ENCODE peak calls at places on chromosome 20, in four cellular contexts. B is A549, X is HepG2, M is K562. N is an unnamed sample.

GRCh38 chr20:61956396-61957342 is 109.0 kb downstream of the TAF4 start:
- DNase-seq in B (no peak), X (peak), M (no peak), N (no peak)

GRCh38 chr20:46199198-46199597 is 81.1 kb downstream of the CD40 start:
- DNase-seq in B (peak), X (no peak), M (peak), N (peak)

GRCh38 chr20:24522452-24523330 is 53.3 kb downstream of the SYNDIG1 start:
- DNase-seq in B (no peak), X (no peak), M (no peak), N (no peak)

GRCh38 chr20:42442728-42443127 is 747.0 kb downstream of the PTPRT start:
- DNase-seq in B (no peak), X (no peak), M (no peak), N (no peak)

GRCh38 chr20:58623579-58624473 is 27.3 kb upstream of the STX16 start:
- DNase-seq in B (peak), X (peak), M (peak), N (no peak)

GRCh38 chr20:3471397-3472021 is 691 bp downstream of the ATRN start:
- DNase-seq in B (no peak), X (no peak), M (no peak), N (no peak)

GRCh38 chr20:1263853-1264252 is 2.2 kb upstream of the SNPH start:
- DNase-seq in B (no peak), X (no peak), M (peak), N (no peak)

GRCh38 chr20:31260326-31260932 is 3.0 kb downstream of the DEFB115 start:
- DNase-seq in B (peak), X (peak), M (peak), N (no peak)

GRCh38 chr20:12699374-12700228 is 309.2 kb upstream of the SPTLC3 start:
- DNase-seq in B (no peak), X (no peak), M (no peak), N (no peak)

GRCh38 chr20:46963758-46964181 is 69.1 kb downstream of the EYA2 start:
- DNase-seq in B (no peak), X (no peak), M (no peak), N (no peak)

GRCh38 chr20:8431538-8432434 is 299.7 kb downstream of the PLCB1 start:
- DNase-seq in B (no peak), X (no peak), M (no peak), N (peak)

GRCh38 chr20:36775196-36775595 is 1.6 kb upstream of the DSN1 start:
- DNase-seq in B (no peak), X (no peak), M (no peak), N (no peak)

GRCh38 chr20:956330-956951 is 40.3 kb upstream of the ANGPT4 start:
- DNase-seq in B (peak), X (peak), M (peak), N (peak)

GRCh38 chr20:7459123-7459522 is 481.1 kb downstream of the HAO1 start:
- DNase-seq in B (no peak), X (no peak), M (no peak), N (no peak)

GRCh38 chr20:7943891-7944290 is 3.6 kb upstream of the HAO1 start:
- DNase-seq in B (no peak), X (no peak), M (no peak), N (no peak)

GRCh38 chr20:4919047-4919704 is 82.1 kb downstream of the SLC23A2 start:
- DNase-seq in B (no peak), X (no peak), M (no peak), N (no peak)

GRCh38 chr20:4951299-4951698 is 50.0 kb downstream of the SLC23A2 start:
- DNase-seq in B (peak), X (no peak), M (no peak), N (no peak)

GRCh38 chr20:46324960-46325703 is 16.8 kb upstream of the CDH22 start:
- DNase-seq in B (peak), X (peak), M (peak), N (peak)

GRCh38 chr20:22460803-22461202 is 123.6 kb downstream of the FOXA2 start:
- DNase-seq in B (no peak), X (no peak), M (no peak), N (no peak)

GRCh38 chr20:49310695-49311094 is 32.8 kb upstream of the ZNFX1 start:
- DNase-seq in B (no peak), X (peak), M (no peak), N (no peak)

GRCh38 chr20:49865559-49865958 is 49.8 kb downstream of the SPATA2 start:
- DNase-seq in B (no peak), X (no peak), M (no peak), N (no peak)

GRCh38 chr20:19781235-19781634 is 23.2 kb downstream of the RIN2 start:
- DNase-seq in B (no peak), X (no peak), M (no peak), N (no peak)

GRCh38 chr20:19079536-19080299 is 132.7 kb upstream of the SLC24A3 start:
- DNase-seq in B (no peak), X (no peak), M (no peak), N (no peak)

GRCh38 chr20:36549942-36550796 is 8.8 kb downstream of the MYL9 start:
- DNase-seq in B (no peak), X (no peak), M (no peak), N (no peak)

GRCh38 chr20:43941476-43942212 is 27.0 kb downstream of the TOX2 start:
- DNase-seq in B (peak), X (no peak), M (no peak), N (no peak)

GRCh38 chr20:58054744-58055373 is 173.6 kb downstream of the ANKRD60 start:
- DNase-seq in B (no peak), X (no peak), M (no peak), N (peak)

GRCh38 chr20:36398515-36398914 is 92.4 kb downstream of the DLGAP4 start:
- DNase-seq in B (no peak), X (no peak), M (no peak), N (no peak)

GRCh38 chr20:47740225-47741184 is 44.8 kb downstream of the SULF2 start:
- DNase-seq in B (peak), X (no peak), M (peak), N (peak)

GRCh38 chr20:56245761-56246160 is 2.8 kb upstream of the MC3R start:
- DNase-seq in B (no peak), X (no peak), M (no peak), N (no peak)

GRCh38 chr20:50041238-50041915 is 58.6 kb downstream of the SNAI1 start:
- DNase-seq in B (no peak), X (no peak), M (no peak), N (no peak)

GRCh38 chr20:12293900-12294299 is 376.2 kb downstream of the BTBD3 start:
- DNase-seq in B (no peak), X (no peak), M (no peak), N (no peak)

GRCh38 chr20:58497076-58497665 is 18.0 kb downstream of the APCDD1L start:
- DNase-seq in B (no peak), X (no peak), M (no peak), N (no peak)

GRCh38 chr20:58420798-58421496 is 31.9 kb downstream of the VAPB start:
- DNase-seq in B (peak), X (no peak), M (peak), N (no peak)

GRCh38 chr20:21125072-21125848 is 622 bp upstream of the KIZ start:
- DNase-seq in B (peak), X (peak), M (peak), N (peak)

GRCh38 chr20:1920252-1920651 is 25.0 kb downstream of the SIRPA start:
- DNase-seq in B (peak), X (peak), M (no peak), N (no peak)

GRCh38 chr20:64237316-64237715 is 18.2 kb upstream of the PCMTD2 start:
- DNase-seq in B (no peak), X (no peak), M (no peak), N (no peak)

GRCh38 chr20:1897486-1897885 is 2.3 kb downstream of the SIRPA start:
- DNase-seq in B (peak), X (no peak), M (no peak), N (no peak)

GRCh38 chr20:15317546-15318242 is 980.3 kb upstream of the FLRT3 start:
- DNase-seq in B (no peak), X (no peak), M (no peak), N (no peak)
- TF ChIP-seq USF2 in B (no peak), X (no peak), M (no peak), N (no peak)

GRCh38 chr20:9488063-9488462 is 26.3 kb upstream of the LAMP5 start:
- DNase-seq in B (no peak), X (no peak), M (no peak), N (no peak)
- TF ChIP-seq HMGXB4 in B (no peak), X (no peak), M (no peak), N (no peak)

GRCh38 chr20:16639027-16639941 is 66.0 kb upstream of the KIF16B start:
- DNase-seq in B (no peak), X (no peak), M (no peak), N (no peak)
- TF ChIP-seq USF2 in B (no peak), X (no peak), M (no peak), N (no peak)

DNA sequence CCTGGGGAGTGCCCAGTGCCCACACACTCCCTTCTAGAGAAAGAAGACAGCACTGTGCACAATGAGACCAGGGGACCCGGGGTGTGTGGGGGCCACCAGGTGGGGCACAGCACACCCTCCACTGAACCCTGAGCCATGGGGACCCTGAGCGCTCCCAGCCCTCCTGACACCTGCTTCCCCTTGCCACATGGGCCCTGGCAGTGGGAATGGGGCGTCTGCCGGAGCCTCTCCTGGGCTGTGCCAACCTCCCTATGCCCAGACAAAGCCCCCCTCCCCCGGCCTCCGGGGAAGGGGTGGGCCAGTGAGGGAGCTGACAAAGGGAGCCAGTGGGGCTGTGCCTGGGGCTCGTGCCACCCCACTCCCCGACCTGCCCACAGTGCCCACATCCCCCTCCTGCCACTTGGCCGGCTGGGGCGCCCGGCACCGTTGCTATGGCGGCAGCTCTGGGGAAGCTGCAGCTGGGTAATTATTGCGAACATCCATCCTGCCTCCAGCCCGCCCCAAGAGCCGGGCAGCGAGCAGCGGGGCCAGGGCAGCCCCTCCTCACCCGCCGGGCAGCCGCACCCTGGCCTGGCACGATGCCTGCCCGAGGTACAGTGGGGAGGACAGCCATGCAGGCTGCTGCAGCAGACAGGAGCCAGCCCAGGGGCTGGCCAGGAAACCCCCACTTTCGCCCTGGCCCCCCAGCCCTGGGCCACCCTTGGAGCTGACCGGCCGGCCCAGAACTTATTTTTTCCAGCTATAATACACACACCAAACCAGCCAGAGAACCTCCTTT is 41.9 kb upstream of the NOL4L start:
- DNase-seq in B (no peak), X (no peak), M (no peak), N (no peak)
- TF ChIP-seq HMGXB4 in B (no peak), X (no peak), M (no peak), N (no peak)

DNA sequence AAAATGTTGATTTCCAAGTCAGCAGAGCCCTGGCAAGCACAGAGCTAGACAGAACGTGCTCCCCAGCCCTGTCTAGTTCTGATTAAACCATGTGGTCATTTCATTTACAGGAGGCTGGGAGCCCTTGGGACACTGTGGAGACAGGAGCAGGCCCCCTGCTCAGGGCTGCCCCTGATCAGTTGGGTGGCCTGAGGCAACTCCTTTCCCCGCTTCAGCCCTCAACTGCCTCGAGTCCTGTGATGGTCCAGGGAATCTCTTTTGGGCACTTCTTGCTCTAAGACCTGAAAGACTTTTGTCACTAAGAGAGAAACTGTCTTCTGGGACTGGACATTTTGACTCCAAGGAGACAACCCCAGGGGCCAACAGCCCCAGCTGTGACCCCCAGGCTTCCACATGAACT is 13.5 kb downstream of the DYNLRB1 start:
- DNase-seq in B (no peak), X (no peak), M (no peak), N (no peak)
- TF ChIP-seq USF2 in B (no peak), X (no peak), M (no peak), N (no peak)

GRCh38 chr20:63183422-63184146 is 32.3 kb downstream of the YTHDF1 start:
- DNase-seq in B (peak), X (peak), M (peak), N (peak)
- TF ChIP-seq HMGXB4 in B (no peak), X (peak), M (no peak), N (no peak)

GRCh38 chr20:59628171-59628570 is 23.8 kb downstream of the PHACTR3 start:
- DNase-seq in B (no peak), X (no peak), M (no peak), N (no peak)
- TF ChIP-seq USF2 in B (no peak), X (no peak), M (no peak), N (no peak)

DNA sequence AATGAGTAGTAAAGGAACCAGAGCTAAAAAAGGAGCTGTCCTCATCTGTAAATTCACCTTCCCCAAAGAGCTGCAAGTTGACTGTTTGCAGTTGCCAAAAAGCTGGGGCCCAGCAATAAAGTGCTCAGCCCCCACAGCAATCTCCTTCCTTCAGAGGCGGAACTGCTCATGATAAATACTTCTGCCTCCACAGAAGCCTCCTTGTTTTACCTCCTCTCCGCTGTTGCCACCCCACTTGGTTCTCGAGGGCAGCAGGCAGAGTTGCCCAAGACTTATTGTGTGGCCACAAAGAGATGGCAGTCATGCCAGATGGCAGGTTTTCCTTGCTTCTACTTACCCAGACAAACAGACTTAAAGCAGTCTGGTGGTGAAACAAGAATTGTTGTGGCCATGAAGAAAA is 66.3 kb downstream of the SLX4IP start:
- DNase-seq in B (no peak), X (no peak), M (peak), N (no peak)
- TF ChIP-seq HMGXB4 in B (no peak), X (no peak), M (no peak), N (no peak)

DNA sequence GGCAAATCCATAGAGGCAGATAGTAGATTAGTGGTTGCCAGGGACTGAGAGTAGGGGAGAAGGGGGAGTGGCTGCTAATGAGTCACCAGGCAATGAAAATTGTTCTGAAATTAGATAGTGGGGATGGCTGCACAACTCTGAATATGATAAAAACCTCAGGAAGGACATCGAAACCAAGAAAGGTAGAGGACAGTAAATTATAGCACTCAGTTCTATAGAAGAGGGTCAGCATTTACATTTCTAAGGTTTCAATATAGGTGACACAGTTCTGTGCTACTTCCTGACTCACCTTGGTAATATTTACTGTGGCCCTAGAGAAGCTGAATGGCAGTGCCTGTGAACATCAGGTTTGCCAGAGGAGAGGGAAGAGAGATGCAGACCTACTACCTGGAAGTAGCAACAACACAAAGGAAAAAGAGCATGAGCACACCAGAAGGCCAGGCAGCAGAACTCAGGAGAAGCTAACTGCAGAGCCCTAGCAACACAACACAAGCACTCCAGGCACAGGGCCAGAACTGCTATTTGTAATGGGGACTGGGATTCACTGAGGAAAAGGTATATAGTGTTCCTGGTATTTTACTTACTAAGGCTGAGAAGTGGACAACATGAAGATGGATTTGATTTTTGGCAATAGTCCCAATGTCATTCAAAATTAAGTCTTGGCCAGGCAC is 75.9 kb downstream of the PLCG1 start:
- DNase-seq in B (no peak), X (no peak), M (peak), N (no peak)
- TF ChIP-seq USF2 in B (no peak), X (no peak), M (no peak), N (no peak)

GRCh38 chr20:15658295-15658694 is 915.0 kb downstream of the KIF16B start:
- DNase-seq in B (no peak), X (no peak), M (no peak), N (no peak)

GRCh38 chr20:15656124-15656523 is 917.1 kb downstream of the KIF16B start:
- DNase-seq in B (no peak), X (no peak), M (no peak), N (no peak)

GRCh38 chr20:15653396-15654207 is 919.6 kb downstream of the KIF16B start:
- DNase-seq in B (no peak), X (no peak), M (no peak), N (no peak)

DNA sequence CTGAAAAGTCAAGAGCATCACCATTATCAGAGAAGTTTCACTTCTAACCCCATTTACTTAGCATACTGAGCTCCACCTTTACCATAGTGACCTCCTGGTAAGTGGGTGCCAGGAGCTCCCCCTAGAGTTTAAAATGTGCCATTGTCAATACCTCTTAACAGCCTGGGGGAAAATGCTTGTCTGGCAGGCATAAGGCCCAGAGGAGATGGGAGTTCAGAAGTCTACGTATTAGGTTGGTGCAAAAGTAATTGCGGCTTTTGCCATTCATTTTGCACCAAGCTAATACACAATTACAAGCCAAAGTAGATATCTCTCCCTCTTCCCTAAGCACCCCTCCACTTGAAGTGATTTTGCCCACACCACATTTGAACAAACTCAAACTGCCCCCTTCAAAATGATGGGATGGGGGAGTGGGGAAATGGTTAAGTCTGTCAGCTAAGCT is 919.0 kb downstream of the KIF16B start:
- DNase-seq in B (peak), X (peak), M (peak), N (peak)
- TF ChIP-seq HMGXB4 in B (no peak), X (no peak), M (no peak), N (no peak)

N was measured in WTC11.